ENCODE peak calls at places on chromosomes 6 and 20, in eight cellular contexts. One of them, this sample, is unnamed.

GRCh38 chr6:126339796-126340750 is at the start of gene CENPW:
- DNase-seq in tibial artery: peak
- DNase-seq in lower lobe of right lung: peak
- DNase-seq in fibroblast of lung: peak
- DNase-seq in Peyer's patch: peak
- DNase-seq in hepatocyte: peak
- DNase-seq in A549: peak
- DNase-seq in HCT116: peak
- DNase-seq in this sample: peak

GRCh38 chr6:165818200-165818599 is 155.2 kb upstream of the PDE10A start:
- DNase-seq in tibial artery: no peak
- DNase-seq in lower lobe of right lung: no peak
- DNase-seq in fibroblast of lung: no peak
- DNase-seq in Peyer's patch: no peak
- DNase-seq in hepatocyte: no peak
- DNase-seq in A549: no peak
- DNase-seq in HCT116: no peak
- DNase-seq in this sample: no peak

GRCh38 chr20:32527052-32527446 is 58.1 kb downstream of the NOL4L start:
- DNase-seq in tibial artery: no peak
- DNase-seq in lower lobe of right lung: peak
- DNase-seq in fibroblast of lung: no peak
- DNase-seq in Peyer's patch: no peak
- DNase-seq in hepatocyte: no peak
- DNase-seq in A549: no peak
- DNase-seq in HCT116: no peak
- DNase-seq in this sample: no peak

GRCh38 chr20:59740621-59741020 is 136.3 kb downstream of the PHACTR3 start:
- DNase-seq in tibial artery: no peak
- DNase-seq in lower lobe of right lung: no peak
- DNase-seq in fibroblast of lung: no peak
- DNase-seq in Peyer's patch: no peak
- DNase-seq in hepatocyte: no peak
- DNase-seq in A549: no peak
- DNase-seq in HCT116: no peak
- DNase-seq in this sample: no peak

GRCh38 chr6:36804549-36804948 is 34.7 kb downstream of the CPNE5 start:
- DNase-seq in tibial artery: no peak
- DNase-seq in lower lobe of right lung: no peak
- DNase-seq in fibroblast of lung: no peak
- DNase-seq in Peyer's patch: no peak
- DNase-seq in hepatocyte: no peak
- DNase-seq in A549: no peak
- DNase-seq in HCT116: no peak
- DNase-seq in this sample: no peak

GRCh38 chr6:159692303-159693127 is 526 bp downstream of the SOD2 start:
- DNase-seq in tibial artery: peak
- DNase-seq in lower lobe of right lung: peak
- DNase-seq in fibroblast of lung: peak
- DNase-seq in Peyer's patch: peak
- DNase-seq in hepatocyte: peak
- DNase-seq in A549: peak
- DNase-seq in HCT116: no peak
- DNase-seq in this sample: peak

GRCh38 chr20:21618697-21619421 is 86.6 kb upstream of the PAX1 start:
- DNase-seq in tibial artery: no peak
- DNase-seq in lower lobe of right lung: no peak
- DNase-seq in fibroblast of lung: no peak
- DNase-seq in Peyer's patch: no peak
- DNase-seq in hepatocyte: no peak
- DNase-seq in A549: no peak
- DNase-seq in HCT116: no peak
- DNase-seq in this sample: no peak

GRCh38 chr6:108633436-108633835 is 72.7 kb downstream of the FOXO3 start:
- DNase-seq in tibial artery: no peak
- DNase-seq in lower lobe of right lung: no peak
- DNase-seq in fibroblast of lung: no peak
- DNase-seq in Peyer's patch: no peak
- DNase-seq in hepatocyte: no peak
- DNase-seq in A549: no peak
- DNase-seq in HCT116: no peak
- DNase-seq in this sample: no peak

GRCh38 chr20:61605862-61606557 is 353.9 kb downstream of the CDH4 start:
- DNase-seq in tibial artery: peak
- DNase-seq in lower lobe of right lung: no peak
- DNase-seq in fibroblast of lung: no peak
- DNase-seq in Peyer's patch: no peak
- DNase-seq in hepatocyte: no peak
- DNase-seq in A549: no peak
- DNase-seq in HCT116: no peak
- DNase-seq in this sample: no peak

GRCh38 chr6:136823128-136823660 is 802 bp downstream of the PEX7 start:
- DNase-seq in tibial artery: no peak
- DNase-seq in lower lobe of right lung: peak
- DNase-seq in fibroblast of lung: no peak
- DNase-seq in Peyer's patch: peak
- DNase-seq in hepatocyte: no peak
- DNase-seq in A549: no peak
- DNase-seq in HCT116: no peak
- DNase-seq in this sample: no peak

GRCh38 chr6:136820541-136820940 is 1.9 kb upstream of the PEX7 start:
- DNase-seq in tibial artery: no peak
- DNase-seq in lower lobe of right lung: no peak
- DNase-seq in fibroblast of lung: no peak
- DNase-seq in Peyer's patch: no peak
- DNase-seq in hepatocyte: no peak
- DNase-seq in A549: no peak
- DNase-seq in HCT116: no peak
- DNase-seq in this sample: no peak

GRCh38 chr6:136826216-136826615 is 3.8 kb downstream of the PEX7 start:
- DNase-seq in tibial artery: no peak
- DNase-seq in lower lobe of right lung: no peak
- DNase-seq in fibroblast of lung: no peak
- DNase-seq in Peyer's patch: no peak
- DNase-seq in hepatocyte: no peak
- DNase-seq in A549: no peak
- DNase-seq in HCT116: no peak
- DNase-seq in this sample: no peak

GRCh38 chr6:136822379-136823127 is at the start of gene PEX7:
- DNase-seq in tibial artery: peak
- DNase-seq in lower lobe of right lung: peak
- DNase-seq in fibroblast of lung: peak
- DNase-seq in Peyer's patch: peak
- DNase-seq in hepatocyte: peak
- DNase-seq in A549: peak
- DNase-seq in HCT116: peak
- DNase-seq in this sample: peak

DNA sequence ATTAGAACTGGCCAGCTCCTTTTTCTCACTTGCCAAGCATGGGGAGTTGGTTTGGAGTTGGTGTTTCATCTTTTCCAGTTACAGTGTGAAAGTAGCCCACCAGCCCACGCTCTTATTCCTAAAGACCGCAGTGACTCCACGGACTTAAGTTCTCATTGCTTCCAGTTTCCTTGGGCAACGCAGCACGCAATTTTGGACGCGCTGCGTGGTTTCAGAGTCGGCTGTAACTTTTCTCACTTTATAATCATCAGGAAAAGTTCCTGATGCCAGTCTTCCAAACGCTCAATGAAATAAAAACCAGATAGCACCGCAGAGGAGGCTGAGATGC is 377 bp upstream of the PEX7 start:
- DNase-seq in tibial artery: no peak
- DNase-seq in lower lobe of right lung: peak
- DNase-seq in fibroblast of lung: no peak
- DNase-seq in Peyer's patch: no peak
- DNase-seq in hepatocyte: peak
- DNase-seq in A549: no peak
- DNase-seq in HCT116: no peak
- DNase-seq in this sample: peak
- H3K27ac ChIP-seq in tibial artery: peak
- H3K27ac ChIP-seq in lower lobe of right lung: peak
- H3K27ac ChIP-seq in fibroblast of lung: peak
- H3K27ac ChIP-seq in Peyer's patch: peak
- H3K27ac ChIP-seq in hepatocyte: peak
- H3K27ac ChIP-seq in A549: peak
- H3K27ac ChIP-seq in HCT116: peak
- H3K27ac ChIP-seq in this sample: peak

DNA sequence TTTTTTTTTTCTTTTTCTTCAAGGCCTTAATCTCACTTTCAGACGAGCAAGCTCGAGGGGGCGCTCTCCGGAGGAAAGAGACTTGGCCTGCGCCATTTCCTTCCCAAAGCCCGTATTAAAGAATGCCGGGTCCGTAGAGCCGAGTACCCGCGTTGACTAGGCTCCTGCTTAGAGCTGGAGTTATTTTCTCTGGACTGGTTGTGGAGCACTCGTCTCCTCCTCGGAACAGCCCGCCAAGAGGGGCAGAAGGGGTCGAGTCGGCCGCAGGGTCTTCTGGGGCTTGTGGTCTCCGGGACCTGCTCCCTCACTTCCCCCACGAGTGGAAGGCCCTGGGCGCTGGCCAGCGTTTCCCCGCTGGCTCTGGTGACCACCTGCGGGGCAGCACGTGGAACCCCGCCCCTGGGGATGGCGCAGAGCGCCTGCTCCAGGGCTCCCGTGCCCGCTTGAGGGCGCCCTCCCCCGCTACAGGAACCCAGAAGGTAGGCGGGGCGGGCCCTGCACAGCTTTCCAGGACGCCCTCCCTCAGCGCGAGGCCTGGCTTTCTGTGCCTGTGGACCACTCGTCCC is 2.7 kb upstream of the MEI4 start:
- DNase-seq in tibial artery: no peak
- DNase-seq in lower lobe of right lung: peak
- DNase-seq in fibroblast of lung: no peak
- DNase-seq in Peyer's patch: no peak
- DNase-seq in hepatocyte: peak
- DNase-seq in A549: no peak
- DNase-seq in HCT116: no peak
- DNase-seq in this sample: no peak
- TF ChIP-seq CTCF in tibial artery: no peak
- TF ChIP-seq CTCF in lower lobe of right lung: peak
- TF ChIP-seq CTCF in fibroblast of lung: no peak
- TF ChIP-seq CTCF in Peyer's patch: no peak
- TF ChIP-seq CTCF in hepatocyte: peak
- TF ChIP-seq CTCF in A549: no peak
- TF ChIP-seq CTCF in HCT116: no peak
- TF ChIP-seq CTCF in this sample: no peak

GRCh38 chr6:118784641-118785164 is 109.2 kb upstream of the ASF1A start:
- DNase-seq in tibial artery: no peak
- DNase-seq in lower lobe of right lung: no peak
- DNase-seq in fibroblast of lung: no peak
- DNase-seq in Peyer's patch: no peak
- DNase-seq in hepatocyte: no peak
- DNase-seq in A549: no peak
- DNase-seq in HCT116: no peak
- DNase-seq in this sample: no peak
- H3K27ac ChIP-seq in tibial artery: no peak
- H3K27ac ChIP-seq in lower lobe of right lung: no peak
- H3K27ac ChIP-seq in fibroblast of lung: no peak
- H3K27ac ChIP-seq in Peyer's patch: no peak
- H3K27ac ChIP-seq in hepatocyte: peak
- H3K27ac ChIP-seq in A549: no peak
- H3K27ac ChIP-seq in HCT116: no peak
- H3K27ac ChIP-seq in this sample: no peak

GRCh38 chr6:138205437-138206094 is 12.7 kb downstream of the PBOV1 start:
- DNase-seq in tibial artery: no peak
- DNase-seq in lower lobe of right lung: no peak
- DNase-seq in fibroblast of lung: no peak
- DNase-seq in Peyer's patch: no peak
- DNase-seq in hepatocyte: no peak
- DNase-seq in A549: no peak
- DNase-seq in HCT116: no peak
- DNase-seq in this sample: no peak

GRCh38 chr6:138211601-138212000 is 6.7 kb downstream of the PBOV1 start:
- DNase-seq in tibial artery: no peak
- DNase-seq in lower lobe of right lung: no peak
- DNase-seq in fibroblast of lung: no peak
- DNase-seq in Peyer's patch: no peak
- DNase-seq in hepatocyte: no peak
- DNase-seq in A549: no peak
- DNase-seq in HCT116: no peak
- DNase-seq in this sample: no peak

GRCh38 chr6:138206862-138207261 is 11.4 kb downstream of the PBOV1 start:
- DNase-seq in tibial artery: no peak
- DNase-seq in lower lobe of right lung: no peak
- DNase-seq in fibroblast of lung: no peak
- DNase-seq in Peyer's patch: no peak
- DNase-seq in hepatocyte: no peak
- DNase-seq in A549: no peak
- DNase-seq in HCT116: no peak
- DNase-seq in this sample: no peak

GRCh38 chr6:138215071-138215470 is 3.2 kb downstream of the PBOV1 start:
- DNase-seq in tibial artery: no peak
- DNase-seq in lower lobe of right lung: no peak
- DNase-seq in fibroblast of lung: no peak
- DNase-seq in Peyer's patch: peak
- DNase-seq in hepatocyte: no peak
- DNase-seq in A549: no peak
- DNase-seq in HCT116: no peak
- DNase-seq in this sample: no peak

DNA sequence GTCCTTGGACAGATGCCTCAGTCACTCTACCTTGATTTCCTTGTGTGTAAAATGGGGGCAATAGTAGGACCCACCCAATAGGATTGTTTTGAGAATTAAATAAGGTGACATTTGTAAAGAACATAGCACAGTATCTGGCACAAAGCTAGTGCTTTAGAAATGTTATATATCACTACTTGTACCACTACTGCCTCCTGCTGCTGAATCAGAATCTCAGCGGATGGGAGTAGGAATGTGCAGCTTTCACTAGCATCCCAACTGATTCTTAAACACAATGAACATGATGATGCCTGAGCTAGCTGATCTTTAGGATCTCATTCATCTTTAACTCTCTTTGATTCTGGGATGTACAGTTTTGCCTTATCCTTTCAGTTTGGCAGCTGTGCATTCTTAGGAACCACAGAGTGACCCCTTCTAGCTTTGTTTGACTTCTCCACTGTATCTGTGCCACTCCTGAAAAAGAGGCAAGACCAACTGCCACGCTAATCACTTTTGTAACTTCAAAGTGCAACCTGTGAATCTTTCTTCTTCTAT is 7.2 kb downstream of the PBOV1 start:
- DNase-seq in tibial artery: no peak
- DNase-seq in lower lobe of right lung: no peak
- DNase-seq in fibroblast of lung: no peak
- DNase-seq in Peyer's patch: no peak
- DNase-seq in hepatocyte: no peak
- DNase-seq in A549: peak
- DNase-seq in HCT116: no peak
- DNase-seq in this sample: no peak
- TF ChIP-seq CTCF in tibial artery: no peak
- TF ChIP-seq CTCF in lower lobe of right lung: peak
- TF ChIP-seq CTCF in fibroblast of lung: no peak
- TF ChIP-seq CTCF in Peyer's patch: peak
- TF ChIP-seq CTCF in hepatocyte: no peak
- TF ChIP-seq CTCF in A549: no peak
- TF ChIP-seq CTCF in HCT116: no peak
- TF ChIP-seq CTCF in this sample: no peak

This sample was measured in RWPE1.